ENCODE peak calls at places on chromosomes 12 and 14, in five cellular contexts. One of them, this sample, is unnamed.

GRCh38 chr12:125142601-125143000 is 77.4 kb downstream of the AACS start:
- DNase-seq in K562: no peak
- DNase-seq in GM12878: no peak
- DNase-seq in SK-N-SH: no peak
- DNase-seq in IMR-90: no peak
- DNase-seq in this sample: no peak

GRCh38 chr12:6424008-6424347 is 20.8 kb upstream of the CD27 start:
- DNase-seq in IMR-90: no peak
- DNase-seq in K562: no peak
- DNase-seq in GM12878: no peak
- DNase-seq in SK-N-SH: no peak
- DNase-seq in this sample: no peak

GRCh38 chr14:50059773-50060629 is 56.4 kb downstream of the VCPKMT start:
- DNase-seq in K562: no peak
- DNase-seq in IMR-90: no peak
- DNase-seq in GM12878: no peak
- DNase-seq in SK-N-SH: no peak
- DNase-seq in this sample: peak

GRCh38 chr14:59688224-59689170 is 111.9 kb upstream of the CCDC175 start:
- DNase-seq in SK-N-SH: peak
- DNase-seq in K562: peak
- DNase-seq in GM12878: no peak
- DNase-seq in IMR-90: peak
- DNase-seq in this sample: peak

GRCh38 chr14:83707056-83707455 is 1822.9 kb upstream of the FLRT2 start:
- DNase-seq in SK-N-SH: no peak
- DNase-seq in GM12878: no peak
- DNase-seq in K562: no peak
- DNase-seq in IMR-90: peak
- DNase-seq in this sample: no peak

GRCh38 chr12:91003737-91004136 is 1.0 kb downstream of the EPYC start:
- DNase-seq in SK-N-SH: no peak
- DNase-seq in K562: no peak
- DNase-seq in GM12878: no peak
- DNase-seq in IMR-90: no peak
- DNase-seq in this sample: no peak

GRCh38 chr12:121033625-121034349 is 5.3 kb downstream of the OASL start:
- DNase-seq in SK-N-SH: no peak
- DNase-seq in K562: no peak
- DNase-seq in GM12878: peak
- DNase-seq in IMR-90: no peak
- DNase-seq in this sample: no peak

GRCh38 chr12:44405267-44405666 is 470.8 kb downstream of the NELL2 start:
- DNase-seq in K562: no peak
- DNase-seq in GM12878: no peak
- DNase-seq in IMR-90: no peak
- DNase-seq in SK-N-SH: no peak
- DNase-seq in this sample: no peak

GRCh38 chr12:94282675-94283074 is 134.3 kb downstream of the PLXNC1 start:
- DNase-seq in IMR-90: no peak
- DNase-seq in K562: no peak
- DNase-seq in SK-N-SH: no peak
- DNase-seq in GM12878: no peak
- DNase-seq in this sample: no peak

GRCh38 chr14:62179367-62180018 is 417.3 kb downstream of the SNAPC1 start:
- DNase-seq in K562: no peak
- DNase-seq in IMR-90: peak
- DNase-seq in GM12878: peak
- DNase-seq in SK-N-SH: peak
- DNase-seq in this sample: peak

GRCh38 chr14:103160321-103161053 is 37.2 kb downstream of the TNFAIP2 start:
- DNase-seq in IMR-90: no peak
- DNase-seq in GM12878: no peak
- DNase-seq in K562: no peak
- DNase-seq in SK-N-SH: no peak
- DNase-seq in this sample: no peak

GRCh38 chr12:126681676-126682075 is 1585.3 kb upstream of the TMEM132C start:
- DNase-seq in IMR-90: no peak
- DNase-seq in GM12878: no peak
- DNase-seq in SK-N-SH: no peak
- DNase-seq in K562: no peak
- DNase-seq in this sample: no peak

GRCh38 chr12:42299392-42300308 is 26.2 kb downstream of the ZCRB1 start:
- DNase-seq in SK-N-SH: no peak
- DNase-seq in IMR-90: peak
- DNase-seq in GM12878: peak
- DNase-seq in K562: no peak
- DNase-seq in this sample: no peak

GRCh38 chr12:29611906-29612305 is 114.4 kb upstream of the OVCH1 start:
- DNase-seq in IMR-90: peak
- DNase-seq in GM12878: no peak
- DNase-seq in K562: no peak
- DNase-seq in SK-N-SH: no peak
- DNase-seq in this sample: no peak

GRCh38 chr14:92456215-92457017 is 57.2 kb upstream of the RIN3 start:
- DNase-seq in GM12878: no peak
- DNase-seq in IMR-90: peak
- DNase-seq in SK-N-SH: peak
- DNase-seq in K562: peak
- DNase-seq in this sample: peak

GRCh38 chr12:6452245-6452731 is 446 bp downstream of the TAPBPL start:
- DNase-seq in SK-N-SH: peak
- DNase-seq in GM12878: no peak
- DNase-seq in IMR-90: no peak
- DNase-seq in K562: no peak
- DNase-seq in this sample: no peak

GRCh38 chr12:7128681-7129593 is at the start of gene RBP5:
- DNase-seq in IMR-90: no peak
- DNase-seq in SK-N-SH: no peak
- DNase-seq in GM12878: no peak
- DNase-seq in K562: peak
- DNase-seq in this sample: no peak

GRCh38 chr12:57219993-57220728 is 3.6 kb downstream of the NXPH4 start:
- DNase-seq in K562: peak
- DNase-seq in IMR-90: no peak
- DNase-seq in GM12878: no peak
- DNase-seq in SK-N-SH: peak
- DNase-seq in this sample: no peak

GRCh38 chr12:508795-509194 is 49.1 kb downstream of the B4GALNT3 start:
- DNase-seq in SK-N-SH: no peak
- DNase-seq in K562: no peak
- DNase-seq in GM12878: no peak
- DNase-seq in IMR-90: no peak
- DNase-seq in this sample: no peak

GRCh38 chr14:102323102-102323501 is 3.6 kb downstream of the ZNF839 start:
- DNase-seq in K562: no peak
- DNase-seq in GM12878: no peak
- DNase-seq in SK-N-SH: peak
- DNase-seq in IMR-90: peak
- DNase-seq in this sample: peak

GRCh38 chr12:96000858-96001257 is 4.7 kb upstream of the HAL start:
- DNase-seq in SK-N-SH: no peak
- DNase-seq in IMR-90: no peak
- DNase-seq in K562: no peak
- DNase-seq in GM12878: no peak
- DNase-seq in this sample: no peak

GRCh38 chr14:91410781-91411536 is 6.7 kb downstream of the CCDC88C start:
- DNase-seq in K562: no peak
- DNase-seq in SK-N-SH: no peak
- DNase-seq in GM12878: no peak
- DNase-seq in IMR-90: no peak
- DNase-seq in this sample: no peak

GRCh38 chr14:29735459-29735858 is 192.2 kb downstream of the PRKD1 start:
- DNase-seq in SK-N-SH: no peak
- DNase-seq in K562: no peak
- DNase-seq in GM12878: no peak
- DNase-seq in IMR-90: no peak
- DNase-seq in this sample: no peak

GRCh38 chr14:72883963-72884362 is 9.9 kb downstream of the DPF3 start:
- DNase-seq in IMR-90: peak
- DNase-seq in K562: no peak
- DNase-seq in SK-N-SH: no peak
- DNase-seq in GM12878: peak
- DNase-seq in this sample: no peak

GRCh38 chr14:24282736-24283135 is 11.3 kb upstream of the RABGGTA start:
- DNase-seq in GM12878: no peak
- DNase-seq in SK-N-SH: no peak
- DNase-seq in K562: no peak
- DNase-seq in IMR-90: no peak
- DNase-seq in this sample: no peak

DNA sequence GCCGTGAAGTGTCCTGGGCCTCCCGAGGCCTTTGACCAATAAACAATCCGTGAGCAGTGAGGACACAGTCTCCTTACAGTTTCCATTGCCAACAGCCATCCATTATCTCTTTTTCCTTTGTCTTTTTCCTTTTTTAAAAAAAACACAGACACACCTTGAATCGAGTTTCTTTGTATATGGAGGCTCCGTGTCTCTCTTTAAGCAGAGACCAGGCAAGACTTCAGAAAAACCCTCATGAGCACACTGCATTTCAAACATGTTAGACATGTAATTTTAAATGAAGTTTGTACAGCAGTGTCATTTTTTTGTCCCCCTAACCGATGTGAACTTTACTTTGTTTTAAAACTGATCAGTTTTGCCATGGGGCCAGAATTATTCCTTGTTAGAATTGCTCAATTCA is 111.1 kb downstream of the SPTSSA start:
- DNase-seq in K562: no peak
- DNase-seq in GM12878: no peak
- DNase-seq in SK-N-SH: no peak
- DNase-seq in IMR-90: no peak
- DNase-seq in this sample: no peak
- TF ChIP-seq SMC3 in K562: no peak
- TF ChIP-seq SMC3 in GM12878: no peak
- TF ChIP-seq SMC3 in SK-N-SH: no peak
- TF ChIP-seq SMC3 in IMR-90: no peak
- TF ChIP-seq SMC3 in this sample: no peak

GRCh38 chr12:65597527-65597926 is 226.8 kb upstream of the HMGA2 start:
- DNase-seq in K562: peak
- DNase-seq in GM12878: no peak
- DNase-seq in SK-N-SH: no peak
- DNase-seq in IMR-90: peak
- DNase-seq in this sample: no peak

GRCh38 chr12:65595016-65595560 is 229.2 kb upstream of the HMGA2 start:
- DNase-seq in IMR-90: no peak
- DNase-seq in SK-N-SH: no peak
- DNase-seq in GM12878: no peak
- DNase-seq in K562: no peak
- DNase-seq in this sample: no peak

GRCh38 chr12:65596514-65597010 is 227.7 kb upstream of the HMGA2 start:
- DNase-seq in GM12878: no peak
- DNase-seq in K562: no peak
- DNase-seq in SK-N-SH: no peak
- DNase-seq in IMR-90: peak
- DNase-seq in this sample: no peak

GRCh38 chr12:65602191-65602578 is 222.1 kb upstream of the HMGA2 start:
- DNase-seq in GM12878: no peak
- DNase-seq in IMR-90: no peak
- DNase-seq in K562: no peak
- DNase-seq in SK-N-SH: no peak
- DNase-seq in this sample: no peak

GRCh38 chr12:65598688-65599087 is 225.6 kb upstream of the HMGA2 start:
- DNase-seq in GM12878: no peak
- DNase-seq in IMR-90: no peak
- DNase-seq in SK-N-SH: no peak
- DNase-seq in K562: no peak
- DNase-seq in this sample: no peak
- TF ChIP-seq MXI1 in GM12878: no peak
- TF ChIP-seq MXI1 in IMR-90: no peak
- TF ChIP-seq MXI1 in SK-N-SH: no peak
- TF ChIP-seq MXI1 in K562: no peak
- TF ChIP-seq MXI1 in this sample: no peak

GRCh38 chr12:117901631-117902030 is 67.2 kb downstream of the KSR2 start:
- DNase-seq in K562: no peak
- DNase-seq in GM12878: no peak
- DNase-seq in IMR-90: no peak
- DNase-seq in SK-N-SH: no peak
- DNase-seq in this sample: no peak
- TF ChIP-seq SMC3 in K562: no peak
- TF ChIP-seq SMC3 in GM12878: no peak
- TF ChIP-seq SMC3 in IMR-90: no peak
- TF ChIP-seq SMC3 in SK-N-SH: no peak
- TF ChIP-seq SMC3 in this sample: no peak

DNA sequence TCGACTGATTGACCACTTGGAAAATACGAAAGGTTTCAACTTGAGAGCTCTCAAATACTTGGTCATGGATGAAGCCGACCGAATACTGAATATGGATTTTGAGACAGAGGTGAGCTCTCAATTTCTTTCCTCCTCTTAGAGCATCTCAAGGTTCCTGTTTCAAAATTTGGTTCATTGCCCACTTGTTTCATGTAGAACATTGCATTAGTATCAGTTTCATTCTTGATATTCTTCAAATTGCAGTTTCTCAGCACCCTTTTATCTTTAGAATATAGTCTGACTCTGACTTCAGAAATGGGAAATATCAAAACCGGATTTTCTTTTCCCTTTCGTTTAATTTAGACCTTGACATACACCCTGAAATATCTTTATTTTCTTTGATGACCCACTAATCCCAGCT is 8.8 kb downstream of the DDX47 start:
- DNase-seq in K562: no peak
- DNase-seq in SK-N-SH: no peak
- DNase-seq in IMR-90: no peak
- DNase-seq in GM12878: no peak
- DNase-seq in this sample: no peak
- TF ChIP-seq MXI1 in K562: no peak
- TF ChIP-seq MXI1 in SK-N-SH: no peak
- TF ChIP-seq MXI1 in IMR-90: no peak
- TF ChIP-seq MXI1 in GM12878: no peak
- TF ChIP-seq MXI1 in this sample: no peak

DNA sequence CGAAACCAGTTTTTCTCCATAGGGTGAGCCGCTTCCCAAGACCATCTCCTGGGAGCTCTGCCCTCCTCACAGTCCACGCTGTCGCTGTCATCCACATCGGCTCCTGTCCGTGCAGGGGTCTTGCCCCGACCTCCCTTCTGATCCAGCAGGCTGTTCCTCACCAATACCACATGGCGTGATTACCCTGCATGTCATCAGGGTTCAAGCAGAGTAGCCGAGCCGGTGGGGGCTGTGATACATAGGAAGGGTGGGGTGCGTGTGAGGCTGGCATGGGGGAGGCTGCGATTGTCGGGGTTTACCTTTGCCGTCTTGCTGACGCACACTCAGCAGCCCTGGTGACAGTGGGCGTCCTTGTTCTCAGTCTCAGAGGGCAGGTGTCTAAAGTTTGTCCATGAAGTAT is 17.0 kb downstream of the TEDC1 start:
- DNase-seq in GM12878: no peak
- DNase-seq in K562: no peak
- DNase-seq in IMR-90: no peak
- DNase-seq in SK-N-SH: no peak
- DNase-seq in this sample: no peak
- TF ChIP-seq SMC3 in GM12878: no peak
- TF ChIP-seq SMC3 in K562: no peak
- TF ChIP-seq SMC3 in IMR-90: no peak
- TF ChIP-seq SMC3 in SK-N-SH: no peak
- TF ChIP-seq SMC3 in this sample: no peak